ENCODE peak calls at places on chromosomes 13 and 19, in nine cellular contexts. One of them, this sample, is unnamed.

GRCh38 chr19:7767487-7767886 is 4.4 kb downstream of the CLEC4M start:
- DNase-seq in foreskin fibroblast: no peak
- DNase-seq in effector memory CD4-positive, alpha-beta T cell: no peak
- DNase-seq in heart right ventricle: no peak
- DNase-seq in T-helper 17 cell: no peak
- DNase-seq in DMS79 treated with DMSO at 0.1 percent for 48 hours: no peak
- DNase-seq in HS-5: no peak
- DNase-seq in NCI-H2029: no peak
- DNase-seq in left ventricle myocardium inferior: no peak
- DNase-seq in this sample: no peak

GRCh38 chr19:35002037-35002535 is 2.0 kb downstream of the GRAMD1A start:
- DNase-seq in foreskin fibroblast: no peak
- DNase-seq in effector memory CD4-positive, alpha-beta T cell: no peak
- DNase-seq in heart right ventricle: no peak
- DNase-seq in T-helper 17 cell: no peak
- DNase-seq in DMS79 treated with DMSO at 0.1 percent for 48 hours: no peak
- DNase-seq in HS-5: no peak
- DNase-seq in NCI-H2029: no peak
- DNase-seq in left ventricle myocardium inferior: no peak
- DNase-seq in this sample: no peak

GRCh38 chr13:49585220-49586157 is at the start of gene RCBTB1:
- DNase-seq in foreskin fibroblast: peak; percentile 61
- DNase-seq in effector memory CD4-positive, alpha-beta T cell: peak; percentile 61
- DNase-seq in heart right ventricle: peak; percentile 42
- DNase-seq in T-helper 17 cell: peak; percentile 68
- DNase-seq in DMS79 treated with DMSO at 0.1 percent for 48 hours: peak; percentile 58
- DNase-seq in HS-5: no peak
- DNase-seq in NCI-H2029: peak; percentile 16
- DNase-seq in left ventricle myocardium inferior: peak; percentile 72
- DNase-seq in this sample: peak; percentile 66

GRCh38 chr19:44882063-44882462 is 9.0 kb upstream of the TOMM40 start:
- DNase-seq in foreskin fibroblast: no peak
- DNase-seq in effector memory CD4-positive, alpha-beta T cell: no peak
- DNase-seq in heart right ventricle: no peak
- DNase-seq in T-helper 17 cell: no peak
- DNase-seq in DMS79 treated with DMSO at 0.1 percent for 48 hours: no peak
- DNase-seq in HS-5: no peak
- DNase-seq in NCI-H2029: no peak
- DNase-seq in left ventricle myocardium inferior: no peak
- DNase-seq in this sample: no peak

GRCh38 chr13:96397807-96398206 is 307.9 kb downstream of the HS6ST3 start:
- DNase-seq in foreskin fibroblast: no peak
- DNase-seq in effector memory CD4-positive, alpha-beta T cell: no peak
- DNase-seq in heart right ventricle: no peak
- DNase-seq in T-helper 17 cell: no peak
- DNase-seq in DMS79 treated with DMSO at 0.1 percent for 48 hours: no peak
- DNase-seq in HS-5: no peak
- DNase-seq in NCI-H2029: no peak
- DNase-seq in left ventricle myocardium inferior: no peak
- DNase-seq in this sample: no peak

GRCh38 chr13:113814435-113814821 is 49.4 kb downstream of the GAS6 start:
- DNase-seq in foreskin fibroblast: no peak
- DNase-seq in effector memory CD4-positive, alpha-beta T cell: no peak
- DNase-seq in heart right ventricle: no peak
- DNase-seq in T-helper 17 cell: no peak
- DNase-seq in DMS79 treated with DMSO at 0.1 percent for 48 hours: peak; percentile 94
- DNase-seq in HS-5: no peak
- DNase-seq in NCI-H2029: no peak
- DNase-seq in left ventricle myocardium inferior: no peak
- DNase-seq in this sample: no peak

GRCh38 chr13:47549219-47549752 is 451.8 kb downstream of the SUCLA2 start:
- DNase-seq in foreskin fibroblast: peak; percentile 10
- DNase-seq in effector memory CD4-positive, alpha-beta T cell: no peak
- DNase-seq in heart right ventricle: no peak
- DNase-seq in T-helper 17 cell: no peak
- DNase-seq in DMS79 treated with DMSO at 0.1 percent for 48 hours: no peak
- DNase-seq in HS-5: no peak
- DNase-seq in NCI-H2029: no peak
- DNase-seq in left ventricle myocardium inferior: no peak
- DNase-seq in this sample: no peak

GRCh38 chr13:110361365-110361911 is 54.4 kb downstream of the COL4A2 start:
- DNase-seq in foreskin fibroblast: peak; percentile 29
- DNase-seq in effector memory CD4-positive, alpha-beta T cell: no peak
- DNase-seq in heart right ventricle: peak; percentile 80
- DNase-seq in T-helper 17 cell: no peak
- DNase-seq in DMS79 treated with DMSO at 0.1 percent for 48 hours: no peak
- DNase-seq in HS-5: no peak
- DNase-seq in NCI-H2029: no peak
- DNase-seq in left ventricle myocardium inferior: peak; percentile 83
- DNase-seq in this sample: peak; percentile 61

GRCh38 chr13:112887557-112887991 is 81.4 kb upstream of the MCF2L start:
- DNase-seq in foreskin fibroblast: no peak
- DNase-seq in effector memory CD4-positive, alpha-beta T cell: no peak
- DNase-seq in heart right ventricle: no peak
- DNase-seq in T-helper 17 cell: no peak
- DNase-seq in DMS79 treated with DMSO at 0.1 percent for 48 hours: no peak
- DNase-seq in HS-5: no peak
- DNase-seq in NCI-H2029: no peak
- DNase-seq in left ventricle myocardium inferior: no peak
- DNase-seq in this sample: no peak

GRCh38 chr19:24140099-24140498 is 53.1 kb downstream of the ZNF254 start:
- DNase-seq in foreskin fibroblast: peak; percentile 12
- DNase-seq in effector memory CD4-positive, alpha-beta T cell: no peak
- DNase-seq in heart right ventricle: no peak
- DNase-seq in T-helper 17 cell: no peak
- DNase-seq in DMS79 treated with DMSO at 0.1 percent for 48 hours: no peak
- DNase-seq in HS-5: peak; percentile 36
- DNase-seq in NCI-H2029: peak; percentile 70
- DNase-seq in left ventricle myocardium inferior: no peak
- DNase-seq in this sample: no peak

GRCh38 chr13:76677047-76677446 is 209.2 kb downstream of the KCTD12 start:
- DNase-seq in foreskin fibroblast: peak; percentile 37
- DNase-seq in effector memory CD4-positive, alpha-beta T cell: no peak
- DNase-seq in heart right ventricle: peak; percentile 75
- DNase-seq in T-helper 17 cell: no peak
- DNase-seq in DMS79 treated with DMSO at 0.1 percent for 48 hours: no peak
- DNase-seq in HS-5: no peak
- DNase-seq in NCI-H2029: no peak
- DNase-seq in left ventricle myocardium inferior: peak; percentile 63
- DNase-seq in this sample: peak; percentile 33

GRCh38 chr19:44371815-44372480 is 15.5 kb upstream of the ZNF112 start:
- DNase-seq in foreskin fibroblast: no peak
- DNase-seq in effector memory CD4-positive, alpha-beta T cell: no peak
- DNase-seq in heart right ventricle: no peak
- DNase-seq in T-helper 17 cell: no peak
- DNase-seq in DMS79 treated with DMSO at 0.1 percent for 48 hours: no peak
- DNase-seq in HS-5: no peak
- DNase-seq in NCI-H2029: no peak
- DNase-seq in left ventricle myocardium inferior: no peak
- DNase-seq in this sample: no peak

GRCh38 chr19:38216785-38217746 is 7.0 kb downstream of the DPF1 start:
- DNase-seq in foreskin fibroblast: no peak
- DNase-seq in effector memory CD4-positive, alpha-beta T cell: no peak
- DNase-seq in heart right ventricle: no peak
- DNase-seq in T-helper 17 cell: no peak
- DNase-seq in DMS79 treated with DMSO at 0.1 percent for 48 hours: no peak
- DNase-seq in HS-5: no peak
- DNase-seq in NCI-H2029: no peak
- DNase-seq in left ventricle myocardium inferior: no peak
- DNase-seq in this sample: no peak

GRCh38 chr13:99528547-99528946 is 27.3 kb downstream of the TM9SF2 start:
- DNase-seq in foreskin fibroblast: no peak
- DNase-seq in effector memory CD4-positive, alpha-beta T cell: no peak
- DNase-seq in heart right ventricle: no peak
- DNase-seq in T-helper 17 cell: no peak
- DNase-seq in DMS79 treated with DMSO at 0.1 percent for 48 hours: peak; percentile 57
- DNase-seq in HS-5: no peak
- DNase-seq in NCI-H2029: no peak
- DNase-seq in left ventricle myocardium inferior: no peak
- DNase-seq in this sample: no peak

GRCh38 chr13:69199664-69200063 is 908.0 kb upstream of the ATXN8OS start:
- DNase-seq in foreskin fibroblast: no peak
- DNase-seq in effector memory CD4-positive, alpha-beta T cell: no peak
- DNase-seq in heart right ventricle: no peak
- DNase-seq in T-helper 17 cell: no peak
- DNase-seq in DMS79 treated with DMSO at 0.1 percent for 48 hours: no peak
- DNase-seq in HS-5: no peak
- DNase-seq in NCI-H2029: no peak
- DNase-seq in left ventricle myocardium inferior: no peak
- DNase-seq in this sample: no peak

GRCh38 chr19:33678796-33679195 is 57.0 kb downstream of the CHST8 start:
- DNase-seq in foreskin fibroblast: no peak
- DNase-seq in effector memory CD4-positive, alpha-beta T cell: no peak
- DNase-seq in heart right ventricle: no peak
- DNase-seq in T-helper 17 cell: no peak
- DNase-seq in DMS79 treated with DMSO at 0.1 percent for 48 hours: peak; percentile 91
- DNase-seq in HS-5: no peak
- DNase-seq in NCI-H2029: peak; percentile 89
- DNase-seq in left ventricle myocardium inferior: no peak
- DNase-seq in this sample: no peak

GRCh38 chr19:4066176-4066606 is 508 bp downstream of the ZBTB7A start:
- DNase-seq in foreskin fibroblast: no peak
- DNase-seq in effector memory CD4-positive, alpha-beta T cell: no peak
- DNase-seq in heart right ventricle: no peak
- DNase-seq in T-helper 17 cell: peak; percentile 45
- DNase-seq in DMS79 treated with DMSO at 0.1 percent for 48 hours: no peak
- DNase-seq in HS-5: no peak
- DNase-seq in NCI-H2029: no peak
- DNase-seq in left ventricle myocardium inferior: peak; percentile 63
- DNase-seq in this sample: peak; percentile 86

GRCh38 chr19:39752795-39753194 is 15.0 kb upstream of the CLC start:
- DNase-seq in foreskin fibroblast: no peak
- DNase-seq in effector memory CD4-positive, alpha-beta T cell: no peak
- DNase-seq in heart right ventricle: no peak
- DNase-seq in T-helper 17 cell: no peak
- DNase-seq in DMS79 treated with DMSO at 0.1 percent for 48 hours: no peak
- DNase-seq in HS-5: no peak
- DNase-seq in NCI-H2029: no peak
- DNase-seq in left ventricle myocardium inferior: no peak
- DNase-seq in this sample: no peak

GRCh38 chr19:35414442-35414841 is 33.6 kb upstream of the FFAR2 start:
- DNase-seq in foreskin fibroblast: no peak
- DNase-seq in effector memory CD4-positive, alpha-beta T cell: no peak
- DNase-seq in heart right ventricle: no peak
- DNase-seq in T-helper 17 cell: no peak
- DNase-seq in DMS79 treated with DMSO at 0.1 percent for 48 hours: no peak
- DNase-seq in HS-5: no peak
- DNase-seq in NCI-H2029: no peak
- DNase-seq in left ventricle myocardium inferior: no peak
- DNase-seq in this sample: no peak

GRCh38 chr19:8721334-8721733 is at the start of gene OR2Z1:
- DNase-seq in foreskin fibroblast: no peak
- DNase-seq in effector memory CD4-positive, alpha-beta T cell: no peak
- DNase-seq in heart right ventricle: no peak
- DNase-seq in T-helper 17 cell: no peak
- DNase-seq in DMS79 treated with DMSO at 0.1 percent for 48 hours: no peak
- DNase-seq in HS-5: no peak
- DNase-seq in NCI-H2029: no peak
- DNase-seq in left ventricle myocardium inferior: no peak
- DNase-seq in this sample: no peak

GRCh38 chr13:76991432-76991795 is 467 bp upstream of the CLN5 start:
- DNase-seq in foreskin fibroblast: no peak
- DNase-seq in effector memory CD4-positive, alpha-beta T cell: peak; percentile 84
- DNase-seq in heart right ventricle: no peak
- DNase-seq in T-helper 17 cell: peak; percentile 50
- DNase-seq in DMS79 treated with DMSO at 0.1 percent for 48 hours: peak; percentile 1
- DNase-seq in HS-5: no peak
- DNase-seq in NCI-H2029: no peak
- DNase-seq in left ventricle myocardium inferior: no peak
- DNase-seq in this sample: no peak

GRCh38 chr13:31968473-31968872 is 63.1 kb upstream of the FRY start:
- DNase-seq in foreskin fibroblast: no peak
- DNase-seq in effector memory CD4-positive, alpha-beta T cell: no peak
- DNase-seq in heart right ventricle: peak; percentile 67
- DNase-seq in T-helper 17 cell: no peak
- DNase-seq in DMS79 treated with DMSO at 0.1 percent for 48 hours: no peak
- DNase-seq in HS-5: no peak
- DNase-seq in NCI-H2029: no peak
- DNase-seq in left ventricle myocardium inferior: no peak
- DNase-seq in this sample: no peak

GRCh38 chr13:42728507-42729180 is 52.7 kb upstream of the FAM216B start:
- DNase-seq in foreskin fibroblast: no peak
- DNase-seq in effector memory CD4-positive, alpha-beta T cell: no peak
- DNase-seq in heart right ventricle: no peak
- DNase-seq in T-helper 17 cell: no peak
- DNase-seq in DMS79 treated with DMSO at 0.1 percent for 48 hours: peak; percentile 59
- DNase-seq in HS-5: no peak
- DNase-seq in NCI-H2029: no peak
- DNase-seq in left ventricle myocardium inferior: no peak
- DNase-seq in this sample: no peak

GRCh38 chr19:30202060-30202600 is 170.1 kb upstream of the ZNF536 start:
- DNase-seq in foreskin fibroblast: no peak
- DNase-seq in effector memory CD4-positive, alpha-beta T cell: no peak
- DNase-seq in heart right ventricle: no peak
- DNase-seq in T-helper 17 cell: no peak
- DNase-seq in DMS79 treated with DMSO at 0.1 percent for 48 hours: no peak
- DNase-seq in HS-5: no peak
- DNase-seq in NCI-H2029: no peak
- DNase-seq in left ventricle myocardium inferior: no peak
- DNase-seq in this sample: no peak

GRCh38 chr13:34360702-34361101 is 542.8 kb downstream of the RFC3 start:
- DNase-seq in foreskin fibroblast: no peak
- DNase-seq in effector memory CD4-positive, alpha-beta T cell: no peak
- DNase-seq in heart right ventricle: no peak
- DNase-seq in T-helper 17 cell: no peak
- DNase-seq in DMS79 treated with DMSO at 0.1 percent for 48 hours: no peak
- DNase-seq in HS-5: no peak
- DNase-seq in NCI-H2029: no peak
- DNase-seq in left ventricle myocardium inferior: no peak
- DNase-seq in this sample: no peak

GRCh38 chr13:75607447-75607846 is 28.7 kb upstream of the LMO7 start:
- DNase-seq in foreskin fibroblast: no peak
- DNase-seq in effector memory CD4-positive, alpha-beta T cell: no peak
- DNase-seq in heart right ventricle: no peak
- DNase-seq in T-helper 17 cell: no peak
- DNase-seq in DMS79 treated with DMSO at 0.1 percent for 48 hours: no peak
- DNase-seq in HS-5: no peak
- DNase-seq in NCI-H2029: no peak
- DNase-seq in left ventricle myocardium inferior: no peak
- DNase-seq in this sample: no peak

GRCh38 chr13:113955235-113955634 is 18.6 kb downstream of the C13orf46 start:
- DNase-seq in foreskin fibroblast: no peak
- DNase-seq in effector memory CD4-positive, alpha-beta T cell: no peak
- DNase-seq in heart right ventricle: no peak
- DNase-seq in T-helper 17 cell: no peak
- DNase-seq in DMS79 treated with DMSO at 0.1 percent for 48 hours: no peak
- DNase-seq in HS-5: no peak
- DNase-seq in NCI-H2029: no peak
- DNase-seq in left ventricle myocardium inferior: no peak
- DNase-seq in this sample: no peak

GRCh38 chr13:62747152-62747551 is 1331.5 kb upstream of the PCDH20 start:
- DNase-seq in foreskin fibroblast: no peak
- DNase-seq in effector memory CD4-positive, alpha-beta T cell: no peak
- DNase-seq in heart right ventricle: no peak
- DNase-seq in T-helper 17 cell: no peak
- DNase-seq in DMS79 treated with DMSO at 0.1 percent for 48 hours: no peak
- DNase-seq in HS-5: no peak
- DNase-seq in NCI-H2029: no peak
- DNase-seq in left ventricle myocardium inferior: no peak
- DNase-seq in this sample: no peak